ENCODE peak calls at places on chromosomes 4 and X, in nine cellular contexts. K is cardiac fibroblast; A is stimulated activated CD8-positive, alpha-beta memory T cell treated with anti-CD3 and anti-CD28 coated beads, Interleukin-2, amount 100 ng/mL, for 1 hour; Z is HT1080; Y is T-helper 17 cell; T is H9; D is activated naive CD4-positive, alpha-beta T cell; P is T1000; U is M059J. Q is an unnamed sample.

GRCh38 chr4:81970454-81970853 is 403.3 kb downstream of the HNRNPD start:
- DNase-seq in K (no peak), A (no peak), Z (no peak), Y (no peak), T (no peak), D (no peak), P (no peak), U (no peak), Q (no peak)

GRCh38 chrX:46554942-46555341 is 9.7 kb upstream of the ZNF674 start:
- DNase-seq in K (peak), A (no peak), Z (no peak), Y (no peak), T (no peak), D (no peak), P (no peak), U (peak), Q (no peak)

GRCh38 chr4:6753103-6753560 is 29.4 kb upstream of the KIAA0232 start:
- DNase-seq in K (no peak), A (no peak), Z (no peak), Y (no peak), T (no peak), D (no peak), P (no peak), U (no peak), Q (no peak)

GRCh38 chr4:79917246-79917645 is 155.8 kb downstream of the ANTXR2 start:
- DNase-seq in K (peak), A (peak), Z (peak), Y (peak), T (peak), D (peak), P (peak), U (peak), Q (peak)

GRCh38 chr4:15585331-15585730 is 69.8 kb downstream of the FBXL5 start:
- DNase-seq in K (no peak), A (no peak), Z (no peak), Y (no peak), T (no peak), D (no peak), P (no peak), U (no peak), Q (no peak)

GRCh38 chr4:187475901-187476300 is 519.7 kb upstream of the ZFP42 start:
- DNase-seq in K (no peak), A (no peak), Z (no peak), Y (no peak), T (no peak), D (no peak), P (no peak), U (no peak), Q (no peak)

GRCh38 chr4:71406459-71406963 is 67.7 kb downstream of the SLC4A4 start:
- DNase-seq in K (peak), A (no peak), Z (peak), Y (no peak), T (no peak), D (no peak), P (no peak), U (peak), Q (no peak)

GRCh38 chrX:119252716-119253115 is 16.6 kb downstream of the PGRMC1 start:
- DNase-seq in K (no peak), A (no peak), Z (no peak), Y (no peak), T (no peak), D (no peak), P (no peak), U (no peak), Q (no peak)

GRCh38 chrX:112521658-112522057 is 158.1 kb downstream of the LHFPL1 start:
- DNase-seq in K (no peak), A (no peak), Z (no peak), Y (no peak), T (no peak), D (no peak), P (no peak), U (peak), Q (no peak)

GRCh38 chr4:76856183-76856969 is 41.6 kb downstream of the SOWAHB start:
- DNase-seq in K (peak), A (no peak), Z (no peak), Y (no peak), T (no peak), D (no peak), P (peak), U (peak), Q (no peak)

GRCh38 chrX:85243761-85244410 is at the start of the genes SATL1 and ZNF711:
- DNase-seq in K (peak), A (no peak), Z (no peak), Y (no peak), T (peak), D (peak), P (peak), U (peak), Q (no peak)

GRCh38 chr4:2515835-2516550 is 20.5 kb upstream of the FAM193A start:
- DNase-seq in K (no peak), A (no peak), Z (no peak), Y (no peak), T (no peak), D (no peak), P (no peak), U (no peak), Q (no peak)

GRCh38 chrX:37434362-37434761 is 85.2 kb downstream of the PRRG1 start:
- DNase-seq in K (peak), A (no peak), Z (no peak), Y (no peak), T (no peak), D (no peak), P (no peak), U (no peak), Q (no peak)

GRCh38 chrX:104432321-104432720 is 133.7 kb upstream of the IL1RAPL2 start:
- DNase-seq in K (no peak), A (no peak), Z (no peak), Y (no peak), T (no peak), D (no peak), P (no peak), U (no peak), Q (no peak)

GRCh38 chr4:185792384-185793146 is 19.4 kb downstream of the SORBS2 start:
- DNase-seq in K (peak), A (no peak), Z (peak), Y (no peak), T (no peak), D (no peak), P (no peak), U (peak), Q (no peak)

GRCh38 chrX:135081695-135082094 is 29.8 kb upstream of the RTL8A start:
- DNase-seq in K (no peak), A (no peak), Z (no peak), Y (no peak), T (no peak), D (no peak), P (no peak), U (no peak), Q (no peak)

GRCh38 chr4:8914461-8915171 is 43.0 kb upstream of the HMX1 start:
- DNase-seq in K (no peak), A (no peak), Z (no peak), Y (no peak), T (no peak), D (no peak), P (no peak), U (no peak), Q (no peak)

GRCh38 chrX:137483554-137483953 is 82.4 kb upstream of the ZIC3 start:
- DNase-seq in K (no peak), A (no peak), Z (no peak), Y (no peak), T (no peak), D (no peak), P (no peak), U (no peak), Q (no peak)

GRCh38 chrX:69027181-69028005 is 137.9 kb downstream of the PJA1 start:
- DNase-seq in K (peak), A (no peak), Z (peak), Y (no peak), T (no peak), D (no peak), P (no peak), U (peak), Q (no peak)

GRCh38 chr4:20203508-20203907 is 48.2 kb upstream of the SLIT2 start:
- DNase-seq in K (peak), A (no peak), Z (peak), Y (no peak), T (no peak), D (no peak), P (peak), U (peak), Q (peak)

GRCh38 chrX:150543230-150544155 is 24.9 kb upstream of the MTM1 start:
- DNase-seq in K (no peak), A (no peak), Z (no peak), Y (no peak), T (no peak), D (no peak), P (no peak), U (peak), Q (no peak)

GRCh38 chr4:73729534-73730165 is 10.7 kb upstream of the CXCL8 start:
- DNase-seq in K (peak), A (no peak), Z (peak), Y (no peak), T (peak), D (no peak), P (peak), U (peak), Q (no peak)

GRCh38 chr4:729336-730315 is 24.0 kb downstream of the PCGF3 start:
- DNase-seq in K (no peak), A (no peak), Z (no peak), Y (no peak), T (no peak), D (no peak), P (no peak), U (no peak), Q (no peak)

GRCh38 chr4:119623025-119623424 is 5.6 kb downstream of the PDE5A start:
- DNase-seq in K (peak), A (no peak), Z (peak), Y (no peak), T (no peak), D (no peak), P (no peak), U (peak), Q (no peak)

GRCh38 chrX:22090181-22090580 is 58.1 kb downstream of the PHEX start:
- DNase-seq in K (peak), A (no peak), Z (no peak), Y (no peak), T (no peak), D (no peak), P (no peak), U (no peak), Q (no peak)

GRCh38 chrX:32116047-32116446 is 1044.2 kb upstream of the FTHL17 start:
- DNase-seq in K (no peak), A (no peak), Z (peak), Y (no peak), T (no peak), D (no peak), P (no peak), U (no peak), Q (no peak)

GRCh38 chr4:173485164-173485563 is 44.9 kb downstream of the HAND2 start:
- DNase-seq in K (peak), A (no peak), Z (no peak), Y (no peak), T (no peak), D (no peak), P (no peak), U (peak), Q (no peak)

GRCh38 chr4:95165926-95166524 is 382.7 kb downstream of the UNC5C start:
- DNase-seq in K (peak), A (no peak), Z (peak), Y (peak), T (no peak), D (no peak), P (no peak), U (peak), Q (no peak)

GRCh38 chr4:26459756-26460530 is 30.3 kb downstream of the CCKAR start:
- DNase-seq in K (peak), A (no peak), Z (no peak), Y (no peak), T (no peak), D (no peak), P (no peak), U (no peak), Q (no peak)

Q was measured in GOT3.